ENCODE peak calls at places on chromosomes 7 and 10, in ten cellular contexts. U, A, R, G, V, C, Y, P, Z and N are unnamed samples.

GRCh38 chr10:132175907-132176581 is 10.7 kb upstream of the DPYSL4 start:
- DNase-seq in G (peak), A (no peak), U (no peak), V (no peak), R (peak), Y (no peak), Z (no peak), P (peak), C (no peak), N (peak)

GRCh38 chr10:6713120-6713519 is 133.0 kb upstream of the PRKCQ start:
- DNase-seq in V (no peak), R (no peak), G (no peak), U (no peak), Y (no peak), C (no peak), A (no peak), P (no peak), Z (no peak), N (no peak)

GRCh38 chr10:34186013-34186412 is 629.1 kb downstream of the PARD3 start:
- DNase-seq in C (no peak), A (no peak), P (no peak), R (peak), Y (no peak), U (no peak), G (no peak), Z (no peak), V (no peak), N (no peak)

GRCh38 chr7:100444311-100445278 is 8.3 kb upstream of the PPP1R35 start:
- DNase-seq in A (peak), Z (no peak), V (no peak), Y (peak), G (peak), P (no peak), C (no peak), R (no peak), U (no peak), N (peak)

GRCh38 chr10:18659784-18660561 is 742 bp downstream of the ARL5B start:
- DNase-seq in A (peak), U (no peak), P (peak), Z (peak), G (no peak), C (peak), R (peak), V (no peak), Y (peak), N (no peak)

GRCh38 chr10:75857269-75857846 is 425.9 kb downstream of the LRMDA start:
- DNase-seq in U (no peak), Z (no peak), R (peak), P (no peak), G (no peak), A (no peak), Y (no peak), C (no peak), V (no peak), N (no peak)

GRCh38 chr10:29841724-29842649 is 207.2 kb upstream of the SVIL start:
- DNase-seq in P (peak), U (peak), A (peak), G (peak), C (peak), Y (no peak), R (peak), Z (peak), V (no peak), N (no peak)

GRCh38 chr10:241451-241850 is 106.2 kb downstream of the ZMYND11 start:
- DNase-seq in C (no peak), P (no peak), U (no peak), G (no peak), R (no peak), V (no peak), Y (no peak), A (no peak), Z (no peak), N (no peak)

GRCh38 chr7:35758421-35758820 is 42.4 kb upstream of the SEPTIN7 start:
- DNase-seq in A (no peak), G (no peak), P (peak), C (no peak), R (peak), V (no peak), Z (no peak), Y (peak), U (no peak), N (no peak)

GRCh38 chr7:73905360-73905759 is 44.4 kb downstream of the TMEM270 start:
- DNase-seq in U (peak), Y (no peak), V (no peak), R (no peak), Z (no peak), G (no peak), C (no peak), A (no peak), P (peak), N (peak)

GRCh38 chr10:66637273-66638036 is 288.4 kb upstream of the LRRTM3 start:
- DNase-seq in U (no peak), Z (no peak), G (no peak), C (no peak), A (no peak), Y (no peak), V (no peak), P (no peak), R (peak), N (no peak)

GRCh38 chr10:61821153-61821552 is 80.3 kb upstream of the ARID5B start:
- DNase-seq in V (no peak), A (no peak), P (no peak), G (no peak), Y (no peak), Z (no peak), C (no peak), R (peak), U (no peak), N (no peak)

GRCh38 chr10:100873825-100874326 is 38.9 kb upstream of the SLF2 start:
- DNase-seq in G (no peak), C (no peak), U (no peak), P (no peak), Y (no peak), V (no peak), A (no peak), Z (no peak), R (no peak), N (no peak)

GRCh38 chr10:1432161-1432560 is 305.2 kb downstream of the ADARB2 start:
- DNase-seq in G (no peak), R (no peak), C (peak), U (no peak), A (no peak), Y (no peak), V (no peak), Z (peak), P (no peak), N (no peak)

GRCh38 chr7:77393261-77393660 is 22.9 kb downstream of the GSAP start:
- DNase-seq in A (no peak), Z (no peak), C (no peak), Y (no peak), U (no peak), R (no peak), G (no peak), V (peak), P (no peak), N (no peak)

GRCh38 chr7:69599879-69600764 is 1.8 kb downstream of the AUTS2 start:
- DNase-seq in Y (no peak), Z (peak), C (no peak), P (peak), V (no peak), G (no peak), A (no peak), U (no peak), R (peak), N (peak)

GRCh38 chr10:17109475-17110207 is 20.0 kb downstream of the CUBN start:
- DNase-seq in Z (no peak), Y (no peak), A (no peak), C (no peak), U (no peak), G (peak), V (no peak), R (no peak), P (no peak), N (no peak)

GRCh38 chr7:1741751-1742554 is 71.9 kb downstream of the ELFN1 start:
- DNase-seq in A (peak), P (peak), R (no peak), G (no peak), C (no peak), U (no peak), Y (peak), Z (no peak), V (peak), N (peak)

GRCh38 chr10:96395931-96396877 is 37.4 kb upstream of the OPALIN start:
- DNase-seq in A (peak), Y (peak), V (peak), Z (peak), G (peak), C (peak), R (peak), P (peak), U (peak), N (peak)

GRCh38 chr7:137728426-137728825 is 118.3 kb downstream of the DGKI start:
- DNase-seq in U (no peak), Z (no peak), C (no peak), G (no peak), P (no peak), A (no peak), V (no peak), Y (no peak), R (no peak), N (no peak)
- TF ChIP-seq POLR2AphosphoS5 in U (no peak), Z (no peak), C (no peak), G (no peak), P (no peak), A (no peak), V (no peak), Y (no peak), R (no peak), N (no peak)

GRCh38 chr10:5492322-5492855 is 7.0 kb downstream of the CALML5 start:
- DNase-seq in P (no peak), Y (no peak), Z (no peak), R (no peak), A (no peak), G (no peak), U (peak), C (no peak), V (no peak), N (no peak)

GRCh38 chr10:5490698-5491464 is 8.5 kb downstream of the CALML5 start:
- DNase-seq in V (no peak), Y (no peak), G (no peak), U (peak), Z (no peak), P (no peak), A (no peak), R (no peak), C (no peak), N (peak)

GRCh38 chr10:5491477-5491876 is 7.9 kb downstream of the CALML5 start:
- DNase-seq in P (no peak), Y (no peak), U (peak), A (no peak), R (no peak), Z (no peak), C (no peak), V (no peak), G (no peak), N (peak)

GRCh38 chr10:5488272-5489161 is 10.9 kb downstream of the CALML5 start:
- DNase-seq in R (peak), C (peak), V (no peak), Z (peak), P (no peak), U (peak), G (no peak), Y (peak), A (peak), N (peak)

DNA sequence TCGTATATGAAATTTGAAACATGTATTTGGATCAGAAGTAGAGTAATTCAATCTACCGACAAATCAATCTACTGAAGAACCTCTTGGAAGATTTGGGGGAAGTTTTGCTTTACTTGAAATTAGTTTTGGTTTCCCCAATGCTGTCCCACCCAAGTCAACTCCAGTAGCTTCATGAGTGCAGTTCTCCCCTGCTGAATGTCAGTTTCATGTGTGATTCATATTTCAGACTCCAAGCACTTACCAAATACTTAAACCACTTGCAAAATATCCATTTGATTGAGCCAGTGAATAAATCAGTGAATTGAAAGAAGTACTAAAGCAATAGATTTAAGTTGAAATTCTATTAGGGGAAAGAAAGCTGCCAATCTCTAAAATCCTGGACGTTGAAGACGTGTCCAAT is 9.3 kb downstream of the CALML5 start:
- DNase-seq in Z (no peak), A (no peak), G (no peak), C (no peak), U (no peak), P (no peak), V (no peak), Y (no peak), R (no peak), N (no peak)
- TF ChIP-seq POLR2AphosphoS5 in Z (no peak), A (no peak), G (no peak), C (no peak), U (no peak), P (no peak), V (no peak), Y (no peak), R (no peak), N (no peak)

DNA sequence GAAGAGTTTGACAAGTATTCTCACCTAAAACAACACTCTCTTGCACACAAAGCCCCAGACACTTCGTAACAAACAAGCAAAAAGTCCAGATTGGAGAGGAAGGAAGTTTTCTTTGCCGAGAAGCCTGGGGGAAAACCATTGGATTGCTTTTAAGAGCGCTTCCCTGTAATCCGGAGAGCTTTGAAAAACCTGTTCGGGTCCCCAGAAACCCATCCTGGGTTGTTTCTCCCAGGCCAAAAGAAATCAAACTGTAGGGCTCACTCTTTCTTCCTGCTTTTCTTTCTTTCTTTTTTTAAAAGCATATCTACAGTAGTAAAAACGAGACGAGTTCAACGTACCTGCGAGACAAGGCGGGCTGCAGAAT is 655 bp downstream of the SP8 start:
- DNase-seq in C (no peak), V (no peak), A (no peak), R (no peak), P (peak), U (no peak), Z (no peak), Y (no peak), G (no peak), N (no peak)
- TF ChIP-seq POLR2AphosphoS5 in C (no peak), V (no peak), A (no peak), R (no peak), P (no peak), U (no peak), Z (no peak), Y (no peak), G (no peak), N (no peak)

GRCh38 chr7:151876899-151877777 is at the start of gene PRKAG2:
- DNase-seq in P (peak), C (peak), U (peak), Z (peak), A (peak), G (peak), Y (peak), V (peak), R (peak), N (peak)
- TF ChIP-seq POLR2AphosphoS5 in P (no peak), C (peak), U (no peak), Z (peak), A (no peak), G (no peak), Y (no peak), V (no peak), R (no peak), N (peak)

GRCh38 chr10:31875608-31876007 is 53.0 kb downstream of the ARHGAP12 start:
- DNase-seq in P (no peak), G (no peak), U (no peak), A (no peak), R (no peak), V (no peak), Y (no peak), Z (no peak), C (no peak), N (no peak)
- TF ChIP-seq POLR2AphosphoS5 in P (no peak), G (no peak), U (no peak), A (no peak), R (no peak), V (no peak), Y (no peak), Z (no peak), C (no peak), N (no peak)

GRCh38 chr10:43028143-43028542 is 48.7 kb upstream of the RET start:
- DNase-seq in Z (no peak), Y (no peak), G (no peak), R (no peak), C (no peak), U (no peak), P (no peak), A (no peak), V (no peak), N (no peak)

GRCh38 chr10:43027331-43027955 is 49.4 kb upstream of the RET start:
- DNase-seq in P (peak), V (no peak), G (no peak), C (no peak), Z (no peak), U (no peak), Y (no peak), A (no peak), R (no peak), N (peak)

GRCh38 chr10:43024524-43024923 is 52.3 kb upstream of the RET start:
- DNase-seq in C (no peak), U (no peak), G (no peak), R (no peak), Y (no peak), V (no peak), A (no peak), P (no peak), Z (no peak), N (peak)

GRCh38 chr10:43026039-43026973 is 50.6 kb upstream of the RET start:
- DNase-seq in R (peak), A (no peak), U (no peak), C (no peak), P (peak), Z (peak), Y (no peak), G (no peak), V (no peak), N (peak)

GRCh38 chr10:43024942-43025700 is 51.7 kb upstream of the RET start:
- DNase-seq in P (no peak), V (no peak), Z (no peak), R (no peak), A (no peak), U (no peak), G (no peak), Y (no peak), C (no peak), N (peak)
- TF ChIP-seq POLR2AphosphoS5 in P (no peak), V (no peak), Z (no peak), R (no peak), A (no peak), U (no peak), G (no peak), Y (no peak), C (no peak), N (no peak)

GRCh38 chr10:118960166-118961090 is 69.1 kb upstream of the NANOS1 start:
- DNase-seq in V (no peak), C (no peak), Z (no peak), G (no peak), A (no peak), R (no peak), P (no peak), U (no peak), Y (no peak), N (peak)
- TF ChIP-seq POLR2AphosphoS5 in V (no peak), C (no peak), Z (no peak), G (no peak), A (no peak), R (no peak), P (no peak), U (no peak), Y (no peak), N (no peak)

GRCh38 chr7:153386581-153386980 is 627.0 kb downstream of the ACTR3B start:
- DNase-seq in Z (no peak), R (no peak), P (no peak), G (no peak), V (no peak), U (no peak), C (no peak), Y (no peak), A (no peak), N (no peak)

GRCh38 chr7:153392726-153393125 is 633.2 kb downstream of the ACTR3B start:
- DNase-seq in R (no peak), Y (no peak), Z (no peak), V (no peak), G (no peak), P (no peak), A (no peak), C (no peak), U (no peak), N (no peak)

GRCh38 chr7:153388611-153389010 is 629.1 kb downstream of the ACTR3B start:
- DNase-seq in C (no peak), V (no peak), U (no peak), Z (no peak), P (no peak), G (no peak), A (no peak), Y (no peak), R (no peak), N (no peak)

GRCh38 chr7:153390955-153391354 is 631.4 kb downstream of the ACTR3B start:
- DNase-seq in R (no peak), C (no peak), Y (no peak), A (no peak), V (no peak), P (no peak), G (no peak), Z (no peak), U (no peak), N (no peak)

DNA sequence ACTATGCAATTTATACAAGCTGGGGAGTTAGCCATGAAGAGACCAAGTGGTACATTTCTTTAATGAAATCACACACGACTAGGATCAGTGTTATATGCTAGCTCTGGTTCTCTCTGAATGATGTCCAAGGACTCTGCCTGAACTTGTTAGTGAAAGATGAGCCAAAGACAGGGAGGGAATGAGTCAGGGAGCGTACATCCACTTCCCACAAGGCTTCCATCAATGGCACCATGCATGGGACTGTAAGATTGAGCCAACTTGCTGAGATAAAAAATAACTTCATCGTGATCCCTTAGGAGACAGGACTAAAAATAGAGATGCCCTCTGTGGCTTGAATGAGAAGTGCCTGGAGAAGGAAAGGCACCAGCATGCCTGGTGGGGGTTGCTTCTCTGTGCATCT is 629.7 kb downstream of the ACTR3B start:
- DNase-seq in R (no peak), V (no peak), Y (no peak), P (no peak), C (no peak), G (no peak), Z (no peak), A (no peak), U (no peak), N (no peak)
- TF ChIP-seq POLR2AphosphoS5 in R (no peak), V (no peak), Y (no peak), P (no peak), C (no peak), G (no peak), Z (no peak), A (no peak), U (peak), N (no peak)